ENCODE peak calls at places on chromosomes 6 and 20, in seven cellular contexts. F, L, C, T, X, N and B are unnamed samples.
A peak's percentile ranks its signal among the peaks of the same experiment; 100 is the strongest.

GRCh38 chr6:72689107-72689954 is 67.5 kb downstream of the KCNQ5 start:
- DNase-seq in F (no peak), L (no peak), C (peak; percentile 8), T (no peak), X (no peak), N (no peak), B (no peak)

GRCh38 chr6:147853574-147853973 is 345.1 kb downstream of the SAMD5 start:
- DNase-seq in F (no peak), L (no peak), C (no peak), T (no peak), X (no peak), N (no peak), B (no peak)

GRCh38 chr6:39294133-39294532 is 20.1 kb downstream of the KCNK17 start:
- DNase-seq in F (no peak), L (peak; percentile 69), C (no peak), T (no peak), X (no peak), N (no peak), B (no peak)

GRCh38 chr20:46031701-46032254 is 2.8 kb downstream of the SLC12A5 start:
- DNase-seq in F (no peak), L (no peak), C (no peak), T (no peak), X (no peak), N (peak; percentile 41), B (no peak)

GRCh38 chr20:50735813-50736212 is 4.4 kb downstream of the PARD6B start:
- DNase-seq in F (no peak), L (no peak), C (no peak), T (no peak), X (no peak), N (no peak), B (no peak)

GRCh38 chr6:36793296-36793912 is 45.8 kb downstream of the CPNE5 start:
- DNase-seq in F (no peak), L (no peak), C (no peak), T (no peak), X (no peak), N (no peak), B (no peak)

GRCh38 chr20:50299325-50299629 is 108.6 kb downstream of the CEBPB start:
- DNase-seq in F (no peak), L (no peak), C (no peak), T (no peak), X (no peak), N (no peak), B (no peak)

GRCh38 chr6:74167951-74168350 is 471.9 kb downstream of the CD109 start:
- DNase-seq in F (no peak), L (no peak), C (no peak), T (no peak), X (no peak), N (no peak), B (no peak)

GRCh38 chr20:12882832-12883506 is 125.8 kb upstream of the SPTLC3 start:
- DNase-seq in F (no peak), L (no peak), C (no peak), T (no peak), X (no peak), N (no peak), B (no peak)

GRCh38 chr20:53080969-53081871 is 109.1 kb downstream of the TSHZ2 start:
- DNase-seq in F (no peak), L (peak; percentile 70), C (no peak), T (no peak), X (no peak), N (no peak), B (no peak)

GRCh38 chr6:19231878-19232519 is 605.2 kb upstream of the ID4 start:
- DNase-seq in F (no peak), L (no peak), C (no peak), T (no peak), X (peak; percentile 20), N (no peak), B (no peak)

GRCh38 chr20:11193241-11193640 is 519.4 kb upstream of the JAG1 start:
- DNase-seq in F (no peak), L (no peak), C (no peak), T (no peak), X (no peak), N (no peak), B (no peak)

GRCh38 chr6:161044335-161044734 is 52.8 kb downstream of the MAP3K4 start:
- DNase-seq in F (no peak), L (no peak), C (no peak), T (no peak), X (no peak), N (no peak), B (no peak)

GRCh38 chr6:108120311-108120710 is 45.5 kb upstream of the NR2E1 start:
- DNase-seq in F (no peak), L (no peak), C (peak; percentile 36), T (no peak), X (no peak), N (no peak), B (no peak)

GRCh38 chr20:48040491-48040890 is 255.2 kb upstream of the SULF2 start:
- DNase-seq in F (no peak), L (no peak), C (no peak), T (no peak), X (no peak), N (no peak), B (no peak)

GRCh38 chr20:57469418-57470211 is 55.3 kb downstream of the CTCFL start:
- DNase-seq in F (peak; percentile 59), L (no peak), C (no peak), T (no peak), X (peak; percentile 34), N (peak; percentile 96), B (no peak)

GRCh38 chr20:1255675-1256074 is 10.4 kb upstream of the SNPH start:
- DNase-seq in F (no peak), L (no peak), C (no peak), T (no peak), X (no peak), N (no peak), B (no peak)

GRCh38 chr6:79878142-79878748 is 69.1 kb downstream of the ELOVL4 start:
- DNase-seq in F (no peak), L (peak; percentile 93), C (no peak), T (no peak), X (no peak), N (no peak), B (no peak)

GRCh38 chr6:20221448-20221847 is 9.2 kb upstream of the MBOAT1 start:
- DNase-seq in F (no peak), L (no peak), C (no peak), T (no peak), X (no peak), N (no peak), B (no peak)

GRCh38 chr6:3592371-3592941 is 135.6 kb upstream of the SLC22A23 start:
- DNase-seq in F (no peak), L (no peak), C (no peak), T (no peak), X (no peak), N (no peak), B (no peak)

GRCh38 chr6:107655245-107655644 is 165.3 kb downstream of the SOBP start:
- DNase-seq in F (no peak), L (no peak), C (peak; percentile 47), T (peak; percentile 20), X (no peak), N (peak; percentile 52), B (no peak)

GRCh38 chr20:8094845-8095244 is 37.2 kb upstream of the PLCB1 start:
- DNase-seq in F (no peak), L (no peak), C (no peak), T (no peak), X (no peak), N (no peak), B (no peak)

GRCh38 chr6:69705954-69706353 is 90.9 kb downstream of the LMBRD1 start:
- DNase-seq in F (no peak), L (no peak), C (no peak), T (no peak), X (no peak), N (no peak), B (no peak)

GRCh38 chr6:21827425-21828192 is 234.1 kb downstream of the SOX4 start:
- DNase-seq in F (no peak), L (no peak), C (no peak), T (no peak), X (no peak), N (no peak), B (no peak)

DNA sequence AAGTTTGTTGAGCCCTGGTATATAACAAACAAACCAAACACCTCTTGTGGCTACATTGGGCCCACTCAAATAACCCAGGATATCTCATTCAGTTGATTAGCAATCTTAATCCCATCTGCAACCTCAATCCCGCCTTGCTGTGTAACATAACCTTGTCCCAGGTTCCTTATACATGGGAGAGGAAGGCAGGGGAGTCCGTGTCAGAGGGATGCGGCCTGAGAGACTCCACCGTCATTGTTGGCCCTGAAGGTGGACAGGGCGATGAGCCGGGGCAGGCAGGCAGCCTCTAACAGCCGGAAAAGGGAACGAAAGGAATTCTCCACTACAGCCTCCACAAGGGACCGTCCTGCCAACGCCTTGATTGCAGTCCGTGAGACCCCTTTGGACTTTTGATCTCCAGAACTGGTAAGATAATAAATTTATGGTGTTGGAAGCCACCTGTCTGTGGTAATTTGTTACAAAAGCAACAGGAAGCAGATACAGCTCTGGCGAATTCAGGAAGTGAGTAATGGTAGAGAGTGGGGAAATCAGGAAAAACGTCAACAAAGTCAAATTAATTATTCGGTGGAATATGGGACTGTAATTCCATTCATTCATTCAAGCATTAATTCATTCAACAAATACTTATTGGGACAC is 124.5 kb upstream of the SALL4 start:
- DNase-seq in F (no peak), L (no peak), C (no peak), T (no peak), X (no peak), N (no peak), B (no peak)
- H3K9me3 ChIP-seq in F (no peaks in the 10 kb centered on the region), L (no peaks in the 10 kb centered on the region), C (no peaks in the 10 kb centered on the region), T (no peaks in the 10 kb centered on the region), X (peaks cover 2% of the 10 kb centered on the region), N (no peaks in the 10 kb centered on the region), B (no peaks in the 10 kb centered on the region)

DNA sequence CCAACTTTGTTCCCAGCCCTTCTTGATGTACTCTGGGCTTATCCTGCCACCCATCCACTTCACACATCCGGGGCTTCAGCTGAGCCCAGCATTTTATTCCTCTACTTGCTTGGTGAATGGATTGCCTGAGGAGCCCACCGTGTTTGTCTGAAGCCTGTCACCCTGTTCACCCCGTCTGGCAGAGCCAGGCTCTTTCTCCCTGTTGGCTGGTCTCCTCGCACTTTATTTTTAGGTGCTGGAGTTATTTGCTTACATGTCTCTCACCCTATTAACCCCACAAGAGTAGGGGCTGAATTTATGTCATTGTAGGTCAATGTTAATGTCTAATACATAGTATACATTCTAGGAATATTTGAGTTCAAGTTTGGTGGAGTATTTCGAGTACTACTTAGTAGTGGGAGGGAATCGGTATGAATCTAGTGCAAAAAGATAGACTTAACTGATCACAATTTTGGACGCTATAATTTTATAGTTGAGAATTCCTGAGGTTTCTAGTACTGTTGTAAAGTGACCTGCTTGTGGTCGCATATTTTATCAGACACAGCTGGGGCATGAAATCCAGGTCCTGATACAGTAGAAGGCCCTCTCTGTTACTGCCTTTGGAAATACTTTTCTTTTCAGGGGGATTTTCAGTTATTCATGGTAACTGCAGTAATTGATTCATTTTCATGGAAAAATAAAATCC is 10.8 kb downstream of the JARID2 start:
- DNase-seq in F (no peak), L (no peak), C (no peak), T (no peak), X (no peak), N (no peak), B (no peak)
- H3K4me1 ChIP-seq in F (peaks cover 100% of the 10 kb centered on the region), L (peaks cover 15% of the 10 kb centered on the region), C (peaks cover 8% of the 10 kb centered on the region), T (peaks cover 43% of the 10 kb centered on the region), X (peaks cover 11% of the 10 kb centered on the region), N (peaks cover 45% of the 10 kb centered on the region), B (peaks cover 41% of the 10 kb centered on the region)

GRCh38 chr20:62708591-62709536 is at the start of gene NTSR1:
- DNase-seq in F (no peak), L (no peak), C (no peak), T (no peak), X (no peak), N (peak; percentile 12), B (no peak)
- H3K27me3 ChIP-seq in F (peaks cover 25% of the 10 kb centered on the region), L (peaks cover 16% of the 10 kb centered on the region), C (peaks cover 91% of the 10 kb centered on the region), T (peaks cover 5% of the 10 kb centered on the region), X (no peaks in the 10 kb centered on the region), N (peaks cover 83% of the 10 kb centered on the region), B (no peaks in the 10 kb centered on the region)

GRCh38 chr20:21706345-21707195 is 1.1 kb downstream of the PAX1 start:
- DNase-seq in F (peak; percentile 41), L (no peak), C (no peak), T (no peak), X (no peak), N (no peak), B (no peak)
- H3K9me3 ChIP-seq in F (no peaks in the 10 kb centered on the region), L (no peaks in the 10 kb centered on the region), C (no peaks in the 10 kb centered on the region), T (peaks cover 4% of the 10 kb centered on the region), X (no peaks in the 10 kb centered on the region), N (no peaks in the 10 kb centered on the region), B (no peaks in the 10 kb centered on the region)